ENCODE peak calls at places on chromosome 17, in five cellular contexts. B is lower leg skin, F is GM12878, X is heart left ventricle, Y is IMR-90. O is an unnamed sample.

GRCh38 chr17:58052951-58053715 is 30.1 kb upstream of the DYNLL2 start:
- DNase-seq in B (peak; percentile 37), Y (no peak), X (no peak), F (no peak), O (no peak)

GRCh38 chr17:52170963-52171572 is 12.6 kb upstream of the CA10 start:
- DNase-seq in X (no peak), F (no peak), B (no peak), Y (no peak), O (peak; percentile 42)

GRCh38 chr17:17514361-17514992 is 18.3 kb upstream of the RASD1 start:
- DNase-seq in F (no peak), X (no peak), Y (no peak), B (no peak), O (no peak)

GRCh38 chr17:17796787-17797061 is 40.1 kb downstream of the SREBF1 start:
- DNase-seq in Y (no peak), X (no peak), B (no peak), F (no peak), O (no peak)

GRCh38 chr17:5254903-5255521 is 20.4 kb upstream of the SCIMP start:
- DNase-seq in F (no peak), B (no peak), Y (no peak), X (no peak), O (no peak)

GRCh38 chr17:32929288-32929574 is 1.3 kb downstream of the TMEM98 start:
- DNase-seq in X (no peak), B (peak; percentile 61), Y (peak; percentile 10), F (no peak), O (no peak)

GRCh38 chr17:80362428-80363119 is 52.4 kb upstream of the ENDOV start:
- DNase-seq in F (no peak), B (no peak), X (peak; percentile 63), Y (peak; percentile 83), O (no peak)

GRCh38 chr17:10745231-10745630 is 15.4 kb upstream of the TMEM220 start:
- DNase-seq in F (no peak), Y (no peak), X (no peak), B (peak; percentile 88), O (no peak)

GRCh38 chr17:30336369-30337171 is 2.7 kb upstream of the TMIGD1 start:
- DNase-seq in X (no peak), B (no peak), F (no peak), Y (peak; percentile 59), O (no peak)

GRCh38 chr17:30337393-30337999 is 3.6 kb upstream of the TMIGD1 start:
- DNase-seq in B (peak; percentile 31), Y (no peak), X (no peak), F (no peak), O (no peak)

GRCh38 chr17:30332057-30332542 is 1.8 kb downstream of the TMIGD1 start:
- DNase-seq in F (peak; percentile 72), Y (peak; percentile 92), X (no peak), B (no peak), O (no peak)

GRCh38 chr17:30333503-30334240 is at the start of gene TMIGD1:
- DNase-seq in F (no peak), X (no peak), Y (no peak), B (peak; percentile 62), O (no peak)

GRCh38 chr17:30334421-30334820 is 564 bp upstream of the TMIGD1 start:
- DNase-seq in X (no peak), F (no peak), B (no peak), Y (no peak), O (no peak)
- TF ChIP-seq POLR2A in X (no peak), F (no peak), B (no peak), Y (no peak), O (no peak)

GRCh38 chr17:68289473-68289872 is 1.5 kb downstream of the SLC16A6 start:
- DNase-seq in B (peak; percentile 63), X (no peak), Y (no peak), F (no peak), O (no peak)

GRCh38 chr17:68290268-68290954 is 516 bp downstream of the SLC16A6 start:
- DNase-seq in X (no peak), B (peak; percentile 87), F (no peak), Y (no peak), O (no peak)

GRCh38 chr17:68288804-68289203 is 2.1 kb downstream of the SLC16A6 start:
- DNase-seq in X (no peak), Y (no peak), B (peak; percentile 78), F (no peak), O (no peak)

GRCh38 chr17:68289936-68290267 is 1.0 kb downstream of the SLC16A6 start:
- DNase-seq in X (no peak), F (no peak), B (no peak), Y (no peak), O (no peak)

DNA sequence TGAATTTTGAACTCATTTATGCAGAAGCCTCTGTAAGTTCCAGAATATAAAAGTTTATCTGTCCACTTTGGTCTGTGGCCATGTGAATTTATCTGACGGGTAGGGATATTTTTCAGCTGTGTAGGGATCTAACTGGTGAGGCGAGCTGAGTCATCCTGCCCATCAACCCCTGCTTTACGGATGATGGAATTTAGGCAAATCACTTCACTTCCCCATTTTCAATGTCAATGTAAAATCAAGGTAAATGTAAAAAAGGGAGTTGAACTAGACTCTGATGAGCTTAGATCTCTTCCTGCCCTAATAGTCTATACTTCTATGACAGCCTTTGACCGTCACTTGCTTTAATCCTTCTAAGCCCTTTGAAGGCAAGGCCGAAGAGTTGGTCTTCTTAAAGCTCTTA is 2.6 kb downstream of the SLC16A6 start:
- DNase-seq in B (peak; percentile 53), X (no peak), F (peak; percentile 78), Y (no peak), O (peak; percentile 50)
- TF ChIP-seq POLR2A in B (no peak), X (no peak), F (no peak), Y (no peak), O (no peak)

GRCh38 chr17:43170766-43171681 is at the start of gene NBR1:
- DNase-seq in X (peak; percentile 95), Y (peak; percentile 98), B (peak; percentile 99), F (peak; percentile 100), O (peak; percentile 82)
- TF ChIP-seq POLR2A in X (peak; percentile 82), Y (peak; percentile 91), B (no peak), F (peak; percentile 90), O (peak; percentile 54)

DNA sequence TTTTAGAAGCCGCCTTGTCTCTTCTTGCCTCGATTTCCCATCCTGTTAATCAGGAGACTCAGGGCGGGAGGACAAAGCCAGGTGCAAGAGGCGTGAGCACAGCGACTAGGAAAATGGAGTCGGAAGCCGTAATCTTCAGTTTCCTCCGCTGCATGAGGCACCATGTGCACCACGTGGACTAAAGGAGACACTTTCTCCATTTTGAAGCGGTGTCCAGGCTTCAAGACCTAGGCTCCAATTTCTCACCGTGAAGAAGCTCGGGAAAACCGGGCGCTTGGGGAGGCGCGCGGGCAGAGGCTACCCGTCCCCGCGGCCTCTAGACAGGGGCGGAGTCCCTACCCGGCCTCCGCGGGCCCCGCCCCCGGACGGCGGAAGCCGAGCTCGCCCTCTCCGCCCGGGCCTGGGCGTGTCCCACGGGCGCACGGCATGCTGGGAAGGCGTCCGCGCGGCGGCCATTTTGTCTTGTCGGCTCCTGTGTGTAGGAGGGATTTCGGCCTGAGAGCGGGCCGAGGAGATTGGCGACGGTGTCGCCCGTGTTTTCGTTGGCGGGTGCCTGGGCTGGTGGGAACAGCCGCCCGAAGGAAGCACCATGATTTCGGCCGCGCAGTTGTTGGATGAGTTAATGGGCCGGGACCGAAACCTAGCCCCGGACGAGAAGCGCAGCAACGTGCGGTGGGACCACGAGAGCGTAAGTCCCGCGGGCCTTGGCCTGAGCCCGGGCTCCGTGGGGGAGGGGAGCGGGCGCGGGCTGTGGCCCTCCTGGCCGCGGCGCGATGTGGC is at the start of gene LUC7L3:
- DNase-seq in B (peak; percentile 98), F (peak; percentile 71), X (peak; percentile 96), Y (peak; percentile 91), O (peak; percentile 93)
- TF ChIP-seq POLR2A in B (no peak), F (peak; percentile 99), X (peak; percentile 73), Y (peak; percentile 96), O (peak; percentile 94)

GRCh38 chr17:73262676-73263642 is 1.3 kb upstream of the CPSF4L start:
- DNase-seq in Y (no peak), X (no peak), B (no peak), F (no peak), O (no peak)

GRCh38 chr17:73265646-73266640 is 4.3 kb upstream of the CPSF4L start:
- DNase-seq in F (no peak), X (no peak), Y (no peak), B (no peak), O (no peak)

GRCh38 chr17:73257516-73257915 is 4.2 kb downstream of the CPSF4L start:
- DNase-seq in F (no peak), B (no peak), Y (no peak), X (no peak), O (no peak)

GRCh38 chr17:73261617-73261951 is at the start of gene CPSF4L:
- DNase-seq in Y (no peak), F (no peak), B (no peak), X (no peak), O (no peak)

GRCh38 chr17:73261952-73262675 is 434 bp upstream of the CPSF4L start:
- DNase-seq in F (no peak), Y (no peak), B (no peak), X (no peak), O (no peak)
- TF ChIP-seq POLR2A in F (no peak), Y (no peak), B (no peak), X (no peak), O (no peak)

GRCh38 chr17:41773190-41773588 is 13.3 kb downstream of the JUP start:
- DNase-seq in Y (peak; percentile 91), F (no peak), X (peak; percentile 92), B (no peak), O (peak; percentile 94)
- TF ChIP-seq POLR2A in Y (no peak), F (no peak), X (no peak), B (no peak), O (no peak)

GRCh38 chr17:59620518-59621259 is 994 bp downstream of the CLTC start:
- DNase-seq in X (peak; percentile 54), B (no peak), F (no peak), Y (no peak), O (peak; percentile 39)
- TF ChIP-seq POLR2A in X (no peak), B (no peak), F (no peak), Y (no peak), O (no peak)

DNA sequence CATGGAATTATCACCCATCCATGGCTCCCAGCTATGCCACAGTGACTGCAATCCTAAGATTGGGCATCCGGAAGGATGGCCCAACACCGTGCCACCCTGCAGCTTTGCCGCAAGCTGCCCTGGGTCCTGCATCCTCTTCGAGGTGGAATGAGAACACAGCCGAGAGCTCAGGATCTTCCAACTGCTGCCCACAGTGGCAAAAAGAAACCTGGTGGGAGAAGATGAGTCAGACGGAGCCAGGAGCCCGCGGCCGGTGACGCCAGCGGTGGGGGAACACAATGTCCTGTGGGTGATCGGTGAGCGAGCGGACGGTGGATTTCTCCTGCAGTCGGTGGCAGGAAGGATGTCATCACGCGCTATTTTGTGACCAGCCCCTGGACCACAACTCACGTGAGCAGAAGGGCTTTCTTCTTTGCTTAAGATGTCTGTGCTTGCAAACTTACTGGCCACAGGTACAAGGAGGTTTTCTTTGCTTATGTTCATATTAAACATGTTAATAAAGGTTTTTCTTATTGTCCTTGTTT is 20.1 kb downstream of the CD7 start:
- DNase-seq in B (peak; percentile 98), Y (no peak), X (peak; percentile 89), F (peak; percentile 50), O (peak; percentile 90)
- TF ChIP-seq POLR2A in B (no peak), Y (no peak), X (no peak), F (no peak), O (no peak)